ENCODE peak calls at places on chromosomes 2 and 18, in four cellular contexts. One of them, this sample, is unnamed.

GRCh38 chr2:60641866-60642788 is 88.7 kb upstream of the BCL11A start:
- DNase-seq in colonic mucosa: peak; percentile 28
- DNase-seq in suprapubic skin: no peak
- DNase-seq in breast epithelium: no peak
- DNase-seq in this sample: no peak

GRCh38 chr18:49561377-49562193 is at the start of gene LIPG:
- DNase-seq in suprapubic skin: no peak
- DNase-seq in breast epithelium: no peak
- DNase-seq in colonic mucosa: peak; percentile 93
- DNase-seq in this sample: no peak

GRCh38 chr18:62187543-62188378 is 706 bp downstream of the RELCH start:
- DNase-seq in suprapubic skin: no peak
- DNase-seq in breast epithelium: no peak
- DNase-seq in colonic mucosa: peak; percentile 67
- DNase-seq in this sample: peak; percentile 66

GRCh38 chr2:119233326-119234020 is 9.8 kb downstream of the STEAP3 start:
- DNase-seq in breast epithelium: no peak
- DNase-seq in suprapubic skin: no peak
- DNase-seq in colonic mucosa: no peak
- DNase-seq in this sample: no peak

GRCh38 chr2:108585446-108585845 is 51.2 kb downstream of the LIMS1 start:
- DNase-seq in colonic mucosa: no peak
- DNase-seq in breast epithelium: no peak
- DNase-seq in suprapubic skin: no peak
- DNase-seq in this sample: no peak

GRCh38 chr2:234142530-234142929 is 92.0 kb downstream of the SPP2 start:
- DNase-seq in breast epithelium: no peak
- DNase-seq in colonic mucosa: no peak
- DNase-seq in suprapubic skin: no peak
- DNase-seq in this sample: no peak

GRCh38 chr2:160278889-160279196 is 78.8 kb upstream of the ITGB6 start:
- DNase-seq in suprapubic skin: no peak
- DNase-seq in breast epithelium: no peak
- DNase-seq in colonic mucosa: no peak
- DNase-seq in this sample: no peak

GRCh38 chr18:22467760-22468553 is 50.2 kb upstream of the CTAGE1 start:
- DNase-seq in colonic mucosa: no peak
- DNase-seq in breast epithelium: no peak
- DNase-seq in suprapubic skin: no peak
- DNase-seq in this sample: no peak

GRCh38 chr2:180513389-180513788 is 467.0 kb upstream of the UBE2E3 start:
- DNase-seq in colonic mucosa: no peak
- DNase-seq in suprapubic skin: no peak
- DNase-seq in breast epithelium: no peak
- DNase-seq in this sample: no peak

GRCh38 chr18:3889803-3890202 is 439.8 kb downstream of the TGIF1 start:
- DNase-seq in colonic mucosa: no peak
- DNase-seq in suprapubic skin: no peak
- DNase-seq in breast epithelium: no peak
- DNase-seq in this sample: no peak

GRCh38 chr2:240556553-240557100 is 1.2 kb downstream of the ANKMY1 start:
- DNase-seq in colonic mucosa: peak; percentile 58
- DNase-seq in suprapubic skin: no peak
- DNase-seq in breast epithelium: peak; percentile 50
- DNase-seq in this sample: peak; percentile 68

GRCh38 chr2:196336715-196337617 is 165.6 kb upstream of the STK17B start:
- DNase-seq in breast epithelium: no peak
- DNase-seq in colonic mucosa: no peak
- DNase-seq in suprapubic skin: no peak
- DNase-seq in this sample: no peak

GRCh38 chr2:128465246-128466170 is 146.8 kb upstream of the HS6ST1 start:
- DNase-seq in suprapubic skin: peak; percentile 50
- DNase-seq in breast epithelium: no peak
- DNase-seq in colonic mucosa: peak; percentile 14
- DNase-seq in this sample: no peak

GRCh38 chr2:174248998-174249592 is 763 bp upstream of the OLA1 start:
- DNase-seq in colonic mucosa: no peak
- DNase-seq in suprapubic skin: no peak
- DNase-seq in breast epithelium: no peak
- DNase-seq in this sample: no peak

GRCh38 chr18:62442391-62442790 is 80.4 kb upstream of the ZCCHC2 start:
- DNase-seq in suprapubic skin: no peak
- DNase-seq in colonic mucosa: no peak
- DNase-seq in breast epithelium: no peak
- DNase-seq in this sample: no peak

GRCh38 chr2:120372816-120373215 is 26.9 kb downstream of the INHBB start:
- DNase-seq in suprapubic skin: no peak
- DNase-seq in breast epithelium: no peak
- DNase-seq in colonic mucosa: no peak
- DNase-seq in this sample: no peak

GRCh38 chr2:10507106-10507505 is 59.0 kb upstream of the ODC1 start:
- DNase-seq in breast epithelium: no peak
- DNase-seq in suprapubic skin: no peak
- DNase-seq in colonic mucosa: no peak
- DNase-seq in this sample: no peak

GRCh38 chr2:233700028-233700635 is 7.4 kb downstream of the UGT1A6 start:
- DNase-seq in colonic mucosa: no peak
- DNase-seq in suprapubic skin: no peak
- DNase-seq in breast epithelium: no peak
- DNase-seq in this sample: no peak

GRCh38 chr2:24204505-24204904 is 29.7 kb downstream of the FAM228A start:
- DNase-seq in colonic mucosa: no peak
- DNase-seq in breast epithelium: no peak
- DNase-seq in suprapubic skin: no peak
- DNase-seq in this sample: no peak

GRCh38 chr2:235661538-235661937 is 167.7 kb downstream of the AGAP1 start:
- DNase-seq in suprapubic skin: no peak
- DNase-seq in colonic mucosa: no peak
- DNase-seq in breast epithelium: no peak
- DNase-seq in this sample: no peak

GRCh38 chr2:28956890-28957289 is 24.2 kb upstream of the TOGARAM2 start:
- DNase-seq in colonic mucosa: no peak
- DNase-seq in breast epithelium: no peak
- DNase-seq in suprapubic skin: no peak
- DNase-seq in this sample: peak; percentile 68

GRCh38 chr2:217930783-217931563 is 71.8 kb downstream of the TNS1 start:
- DNase-seq in colonic mucosa: no peak
- DNase-seq in suprapubic skin: no peak
- DNase-seq in breast epithelium: no peak
- DNase-seq in this sample: peak; percentile 17
- H3K4me1 ChIP-seq in colonic mucosa: no peaks in the 10 kb centered on the region
- H3K4me1 ChIP-seq in suprapubic skin: peaks cover 98% of the 10 kb centered on the region
- H3K4me1 ChIP-seq in breast epithelium: peaks cover 59% of the 10 kb centered on the region
- H3K4me1 ChIP-seq in this sample: peaks cover 80% of the 10 kb centered on the region

GRCh38 chr2:62292190-62292589 is 96.3 kb downstream of the B3GNT2 start:
- DNase-seq in breast epithelium: no peak
- DNase-seq in suprapubic skin: no peak
- DNase-seq in colonic mucosa: peak; percentile 25
- DNase-seq in this sample: no peak
- H3K4me3 ChIP-seq in breast epithelium: peak overlapping the region; percentile 46
- H3K4me3 ChIP-seq in suprapubic skin: no peak overlapping the region
- H3K4me3 ChIP-seq in colonic mucosa: no peak overlapping the region
- H3K4me3 ChIP-seq in this sample: no peak overlapping the region

GRCh38 chr2:112791693-112792230 is 7.5 kb upstream of the IL1A start:
- DNase-seq in colonic mucosa: no peak
- DNase-seq in suprapubic skin: no peak
- DNase-seq in breast epithelium: no peak
- DNase-seq in this sample: no peak
- H3K4me1 ChIP-seq in colonic mucosa: no peaks in the 10 kb centered on the region
- H3K4me1 ChIP-seq in suprapubic skin: peaks cover 28% of the 10 kb centered on the region
- H3K4me1 ChIP-seq in breast epithelium: no peaks in the 10 kb centered on the region
- H3K4me1 ChIP-seq in this sample: peaks cover 5% of the 10 kb centered on the region

GRCh38 chr2:65366595-65367125 is 65.7 kb downstream of the SPRED2 start:
- DNase-seq in breast epithelium: no peak
- DNase-seq in colonic mucosa: peak; percentile 73
- DNase-seq in suprapubic skin: no peak
- DNase-seq in this sample: no peak
- H3K4me3 ChIP-seq in breast epithelium: peak overlapping the region; percentile 44
- H3K4me3 ChIP-seq in colonic mucosa: no peak overlapping the region
- H3K4me3 ChIP-seq in suprapubic skin: no peak overlapping the region
- H3K4me3 ChIP-seq in this sample: no peak overlapping the region

DNA sequence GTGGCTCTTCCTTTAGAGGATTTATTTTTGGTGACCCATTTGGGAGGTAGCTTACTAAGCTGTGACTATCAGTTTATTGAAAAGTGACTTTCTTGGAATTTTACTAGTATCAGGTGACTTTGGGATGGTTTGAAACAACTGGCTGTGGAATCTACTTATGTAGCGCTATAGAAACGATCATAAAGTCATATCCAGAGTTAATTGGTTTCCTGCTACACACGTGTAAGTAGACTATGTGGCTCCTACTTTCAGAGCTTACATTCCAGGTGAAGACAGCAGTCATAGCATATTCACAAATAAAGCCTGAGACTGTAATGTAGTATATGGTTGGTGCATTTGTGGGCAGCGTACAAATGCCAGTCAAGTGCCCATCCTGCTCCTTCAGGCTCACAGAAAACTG is 308.9 kb downstream of the ZNF521 start:
- DNase-seq in suprapubic skin: no peak
- DNase-seq in colonic mucosa: no peak
- DNase-seq in breast epithelium: no peak
- DNase-seq in this sample: no peak
- H3K4me1 ChIP-seq in suprapubic skin: no peaks in the 10 kb centered on the region
- H3K4me1 ChIP-seq in colonic mucosa: no peaks in the 10 kb centered on the region
- H3K4me1 ChIP-seq in breast epithelium: no peaks in the 10 kb centered on the region
- H3K4me1 ChIP-seq in this sample: no peaks in the 10 kb centered on the region

DNA sequence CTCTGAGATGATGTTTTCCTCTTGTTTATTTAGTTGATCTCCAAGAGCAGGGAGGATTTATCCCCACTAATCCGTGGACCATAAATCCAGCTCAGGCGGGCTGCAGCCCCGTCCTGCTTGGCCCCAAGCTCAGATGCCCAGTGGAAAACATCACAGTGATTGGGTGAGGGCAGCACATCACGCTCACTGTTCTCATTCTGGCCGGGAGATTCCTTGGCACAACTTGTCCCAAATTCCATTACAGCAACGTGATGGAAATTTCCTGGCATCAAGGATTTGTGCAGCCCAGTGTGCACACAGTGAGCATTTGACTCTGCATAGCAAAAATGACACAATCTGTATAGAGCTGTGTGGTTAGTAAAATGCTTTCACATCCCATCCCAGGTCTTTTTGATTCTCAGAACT is 96.8 kb downstream of the VAPA start:
- DNase-seq in breast epithelium: no peak
- DNase-seq in colonic mucosa: peak; percentile 45
- DNase-seq in suprapubic skin: peak; percentile 82
- DNase-seq in this sample: peak; percentile 70
- H3K4me3 ChIP-seq in breast epithelium: no peak overlapping the region
- H3K4me3 ChIP-seq in colonic mucosa: no peak overlapping the region
- H3K4me3 ChIP-seq in suprapubic skin: no peak overlapping the region
- H3K4me3 ChIP-seq in this sample: no peak overlapping the region